ENCODE peak calls at places on chromosomes 5 and 9, in ten cellular contexts. H is AG04450, Y is psoas muscle, C is right atrium auricular region, P is heart right ventricle, D is lung, B is hepatocyte, W is left ventricle myocardium inferior, I is kidney, K is upper lobe of right lung. E is an unnamed sample.

GRCh38 chr5:78060421-78060820 is 234.1 kb downstream of the AP3B1 start:
- DNase-seq in H (peak; percentile 15), Y (no peak), C (no peak), P (no peak), D (no peak), B (no peak), W (no peak), I (no peak), K (no peak), E (no peak)

GRCh38 chr9:113677569-113677968 is 198.5 kb upstream of the ZNF618 start:
- DNase-seq in H (no peak), Y (no peak), C (no peak), P (no peak), D (no peak), B (no peak), W (no peak), I (no peak), K (no peak), E (no peak)

GRCh38 chr5:90301248-90301647 is 108.3 kb downstream of the CETN3 start:
- DNase-seq in H (no peak), Y (no peak), C (no peak), P (no peak), D (no peak), B (no peak), W (no peak), I (no peak), K (no peak), E (no peak)

GRCh38 chr9:99071313-99072039 is 33.4 kb upstream of the TGFBR1 start:
- DNase-seq in H (no peak), Y (no peak), C (no peak), P (peak; percentile 32), D (no peak), B (no peak), W (no peak), I (no peak), K (no peak), E (no peak)

GRCh38 chr5:55965525-55965924 is 29.2 kb downstream of the IL6ST start:
- DNase-seq in H (no peak), Y (no peak), C (no peak), P (no peak), D (no peak), B (no peak), W (no peak), I (no peak), K (no peak), E (no peak)

GRCh38 chr9:133458643-133459312 is 1.0 kb upstream of the CACFD1 start:
- DNase-seq in H (no peak), Y (no peak), C (no peak), P (no peak), D (no peak), B (no peak), W (no peak), I (peak; percentile 73), K (no peak), E (no peak)

GRCh38 chr5:56305001-56305400 is 71.9 kb upstream of the ANKRD55 start:
- DNase-seq in H (no peak), Y (no peak), C (no peak), P (no peak), D (no peak), B (no peak), W (no peak), I (no peak), K (no peak), E (no peak)

GRCh38 chr5:149826574-149826973 is 96.5 kb downstream of the PPARGC1B start:
- DNase-seq in H (no peak), Y (no peak), C (no peak), P (peak; percentile 52), D (no peak), B (no peak), W (peak; percentile 54), I (no peak), K (no peak), E (no peak)

GRCh38 chr5:109247943-109248342 is 161.8 kb downstream of the PJA2 start:
- DNase-seq in H (no peak), Y (no peak), C (no peak), P (no peak), D (no peak), B (no peak), W (no peak), I (no peak), K (no peak), E (no peak)

GRCh38 chr5:62938927-62939326 is 360.3 kb downstream of the LRRC70 start:
- DNase-seq in H (no peak), Y (no peak), C (no peak), P (no peak), D (no peak), B (no peak), W (no peak), I (no peak), K (no peak), E (no peak)

GRCh38 chr5:149240354-149240998 is 31.2 kb upstream of the AFAP1L1 start:
- DNase-seq in H (no peak), Y (peak; percentile 65), C (no peak), P (no peak), D (peak; percentile 46), B (no peak), W (no peak), I (peak; percentile 87), K (peak; percentile 68), E (no peak)

GRCh38 chr5:123036391-123037103 is at the start of gene PPIC:
- DNase-seq in H (no peak), Y (peak; percentile 93), C (peak; percentile 86), P (peak; percentile 88), D (peak; percentile 85), B (peak; percentile 93), W (peak; percentile 90), I (peak; percentile 94), K (peak; percentile 96), E (peak; percentile 93)

DNA sequence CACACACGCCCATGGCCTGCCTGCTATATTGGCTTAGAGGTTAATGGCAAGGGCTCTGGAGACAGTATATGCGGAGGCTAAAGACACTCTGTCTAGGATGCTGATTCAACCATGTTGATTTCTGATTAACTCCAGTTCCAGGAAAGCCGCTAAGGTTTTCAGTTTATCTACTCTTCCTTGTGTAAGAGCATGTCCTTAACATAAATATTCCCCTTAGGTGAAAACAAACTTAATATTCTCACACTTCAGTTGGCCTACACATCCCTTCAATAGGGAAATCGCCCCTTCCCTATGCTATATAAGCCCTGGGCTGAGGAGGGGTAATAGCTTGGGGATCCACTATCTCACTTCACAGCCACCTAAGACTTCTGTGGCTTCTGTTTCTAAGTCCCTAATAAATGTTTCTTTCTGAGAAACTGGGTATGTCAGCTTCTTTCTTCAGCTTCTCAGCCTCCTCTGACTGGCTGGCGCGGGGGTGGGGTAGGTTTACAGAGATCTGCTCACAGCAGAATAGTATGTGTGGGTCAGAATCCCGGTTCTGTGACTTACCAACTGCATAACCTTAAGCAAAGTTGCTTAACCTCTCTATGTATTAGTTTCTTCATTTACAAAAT is 4.3 kb upstream of the GPX3 start:
- DNase-seq in H (no peak), Y (no peak), C (no peak), P (no peak), D (no peak), B (no peak), W (no peak), I (no peak), K (no peak), E (no peak)
- H3K27ac ChIP-seq in H (no peak overlapping the region), Y (peak overlapping the region; percentile 23), C (no peak overlapping the region), P (no peak overlapping the region), D (peak overlapping the region; percentile 34), B (no peak overlapping the region), W (peak overlapping the region; percentile 37), I (peak overlapping the region; percentile 74), K (no peak overlapping the region), E (no peak overlapping the region)

GRCh38 chr5:35166043-35166442 is 64.2 kb downstream of the PRLR start:
- DNase-seq in H (no peak), Y (no peak), C (no peak), P (no peak), D (no peak), B (no peak), W (no peak), I (no peak), K (no peak), E (no peak)
- TF ChIP-seq CTCF in H (peak; percentile 19), Y (no peak), C (no peak), P (no peak), D (no peak), B (no peak), W (no peak), I (no peak), K (no peak), E (no peak)

DNA sequence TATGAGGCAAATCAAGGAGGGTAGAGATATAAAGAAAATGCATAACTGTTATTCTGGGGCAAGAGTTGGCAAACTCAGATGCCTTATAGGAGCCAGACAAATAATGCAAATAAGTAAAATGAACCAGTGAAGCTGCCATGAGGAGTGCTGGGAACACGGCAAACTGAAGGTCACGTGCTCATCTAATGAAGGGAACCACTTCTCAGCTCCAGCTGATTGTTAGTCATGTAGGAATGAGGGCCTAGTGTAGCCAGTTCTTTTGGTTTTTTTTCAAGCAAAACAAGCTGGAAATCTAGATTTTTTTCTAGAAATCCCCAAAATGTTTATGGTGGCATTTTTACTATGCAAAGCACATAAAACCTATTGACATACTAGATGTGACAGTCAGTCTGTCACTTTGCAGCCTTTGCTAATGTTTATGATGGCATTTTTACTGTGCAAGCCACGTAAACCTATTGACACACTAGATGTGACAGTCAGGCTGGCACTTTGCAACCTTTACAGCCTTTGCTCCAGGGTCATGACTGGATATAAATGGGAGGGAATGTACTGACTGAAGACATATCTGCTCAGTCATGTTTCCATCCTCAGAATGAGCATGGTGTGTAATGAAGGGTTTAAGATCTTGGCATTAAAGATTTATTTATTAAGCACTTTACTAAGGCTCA is 39.4 kb downstream of the RUSC2 start:
- DNase-seq in H (no peak), Y (no peak), C (no peak), P (no peak), D (no peak), B (peak; percentile 23), W (no peak), I (no peak), K (no peak), E (no peak)
- H3K27ac ChIP-seq in H (no peak overlapping the region), Y (peak overlapping the region; percentile 40), C (peak overlapping the region; percentile 18), P (no peak overlapping the region), D (no peak overlapping the region), B (no peak overlapping the region), W (peak overlapping the region; percentile 9), I (no peak overlapping the region), K (no peak overlapping the region), E (no peak overlapping the region)

DNA sequence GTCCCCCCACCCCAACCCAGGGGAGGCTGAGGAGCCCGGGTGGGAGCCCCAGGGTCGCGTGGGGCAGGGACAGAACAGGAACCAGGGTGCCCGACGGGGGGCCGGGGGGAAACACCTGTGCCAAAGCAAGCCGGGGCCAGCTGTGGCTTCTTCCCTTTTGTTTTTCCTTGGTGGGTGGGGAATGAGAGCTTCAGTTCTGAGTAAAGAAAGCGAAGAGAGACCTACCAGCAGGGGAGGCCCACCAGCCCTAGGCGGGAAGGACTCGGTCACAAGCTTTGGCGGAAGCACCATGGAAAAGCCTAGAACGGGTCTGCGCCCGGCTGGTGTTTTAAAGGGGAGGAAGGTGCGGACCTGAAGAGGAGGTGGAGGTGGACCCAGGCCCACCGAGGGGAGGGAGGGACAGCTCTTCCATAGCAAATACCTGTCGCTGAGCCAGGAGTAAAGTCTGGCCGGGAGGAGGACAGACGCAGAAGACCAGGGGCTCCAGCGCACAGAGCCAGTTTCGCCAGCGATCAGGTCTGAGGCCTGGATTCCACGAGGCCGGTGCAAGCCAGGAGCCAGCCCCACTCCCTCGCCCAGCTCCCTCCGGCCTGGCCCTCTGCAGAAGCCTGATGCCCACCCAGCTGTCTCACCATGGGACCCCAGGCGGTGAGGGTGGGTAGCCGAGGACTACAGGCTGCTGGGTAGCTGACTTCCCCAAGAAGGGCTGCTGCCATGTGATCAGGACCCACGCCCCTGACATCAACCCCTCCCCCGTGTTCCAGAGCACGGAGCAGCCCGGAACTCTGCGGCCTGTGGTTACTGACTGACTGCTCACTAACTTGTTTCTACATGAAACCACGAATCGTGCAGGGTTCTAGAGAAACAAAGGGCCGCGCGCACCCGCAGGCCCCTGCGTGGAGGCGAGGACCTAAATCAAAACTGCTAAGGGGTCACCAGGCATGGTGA is 849 bp upstream of the MGAT1 start:
- DNase-seq in H (no peak), Y (peak; percentile 84), C (peak; percentile 72), P (peak; percentile 71), D (peak; percentile 85), B (peak; percentile 58), W (peak; percentile 73), I (peak; percentile 91), K (peak; percentile 91), E (peak; percentile 74)
- TF ChIP-seq CTCF in H (peak; percentile 14), Y (no peak), C (no peak), P (peak; percentile 40), D (no peak), B (peak; percentile 11), W (peak; percentile 34), I (no peak), K (peak; percentile 16), E (no peak)

E was measured in RWPE1.